ENCODE peak calls at places on chromosomes 13 and 19, in eight cellular contexts. One of them, this sample, is unnamed.

GRCh38 chr13:48161530-48162179 is 66.8 kb upstream of the MED4 start:
- DNase-seq in H54: no peak
- DNase-seq in right lobe of liver: peak
- DNase-seq in transverse colon: peak
- DNase-seq in gastrocnemius medialis: peak
- DNase-seq in IMR-90: no peak
- DNase-seq in lower leg skin: peak
- DNase-seq in ovary: no peak
- DNase-seq in this sample: peak

GRCh38 chr13:101706651-101707050 is 254.2 kb downstream of the ITGBL1 start:
- DNase-seq in H54: peak
- DNase-seq in right lobe of liver: peak
- DNase-seq in transverse colon: peak
- DNase-seq in gastrocnemius medialis: peak
- DNase-seq in IMR-90: peak
- DNase-seq in lower leg skin: peak
- DNase-seq in ovary: no peak
- DNase-seq in this sample: no peak

GRCh38 chr13:26695360-26695705 is 65.3 kb downstream of the GPR12 start:
- DNase-seq in H54: no peak
- DNase-seq in right lobe of liver: no peak
- DNase-seq in transverse colon: no peak
- DNase-seq in gastrocnemius medialis: no peak
- DNase-seq in IMR-90: no peak
- DNase-seq in lower leg skin: no peak
- DNase-seq in ovary: no peak
- DNase-seq in this sample: no peak

GRCh38 chr13:87331178-87331577 is 340.0 kb upstream of the SLITRK5 start:
- DNase-seq in H54: no peak
- DNase-seq in right lobe of liver: peak
- DNase-seq in transverse colon: no peak
- DNase-seq in gastrocnemius medialis: no peak
- DNase-seq in IMR-90: no peak
- DNase-seq in lower leg skin: peak
- DNase-seq in ovary: no peak
- DNase-seq in this sample: no peak

GRCh38 chr19:1407662-1408299 is 395 bp downstream of the DAZAP1 start:
- DNase-seq in H54: no peak
- DNase-seq in right lobe of liver: peak
- DNase-seq in transverse colon: peak
- DNase-seq in gastrocnemius medialis: no peak
- DNase-seq in IMR-90: no peak
- DNase-seq in lower leg skin: no peak
- DNase-seq in ovary: peak
- DNase-seq in this sample: peak

GRCh38 chr13:27797228-27797624 is 4.9 kb downstream of the GSX1 start:
- DNase-seq in H54: no peak
- DNase-seq in right lobe of liver: no peak
- DNase-seq in transverse colon: no peak
- DNase-seq in gastrocnemius medialis: no peak
- DNase-seq in IMR-90: peak
- DNase-seq in lower leg skin: no peak
- DNase-seq in ovary: no peak
- DNase-seq in this sample: no peak

GRCh38 chr13:40181203-40181845 is 485.1 kb downstream of the FOXO1 start:
- DNase-seq in H54: no peak
- DNase-seq in right lobe of liver: no peak
- DNase-seq in transverse colon: no peak
- DNase-seq in gastrocnemius medialis: no peak
- DNase-seq in IMR-90: peak
- DNase-seq in lower leg skin: no peak
- DNase-seq in ovary: no peak
- DNase-seq in this sample: peak

GRCh38 chr19:1452802-1453524 is 3.0 kb downstream of the APC2 start:
- DNase-seq in H54: peak
- DNase-seq in right lobe of liver: peak
- DNase-seq in transverse colon: no peak
- DNase-seq in gastrocnemius medialis: no peak
- DNase-seq in IMR-90: no peak
- DNase-seq in lower leg skin: no peak
- DNase-seq in ovary: no peak
- DNase-seq in this sample: no peak

DNA sequence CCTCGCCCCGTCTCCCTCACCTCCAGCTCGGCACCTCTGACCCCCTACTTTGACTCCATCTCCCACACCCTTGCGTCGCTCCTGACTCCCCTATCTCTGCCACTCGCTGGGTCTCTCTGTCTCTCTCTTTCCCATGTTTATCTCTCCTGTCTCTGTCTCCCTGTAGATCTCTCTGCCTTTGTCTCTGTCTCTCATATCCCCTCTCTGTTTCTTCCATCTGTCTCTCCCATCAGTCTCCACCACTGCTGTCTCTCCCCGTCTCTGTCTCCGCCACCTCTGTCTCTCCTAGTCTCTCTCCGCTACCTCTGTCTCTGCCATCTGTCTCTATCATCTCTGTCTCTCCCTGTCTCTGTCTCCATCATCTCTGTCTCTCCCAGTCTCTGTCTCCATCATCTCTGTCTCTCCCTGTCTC is 12.4 kb upstream of the BBC3 start:
- DNase-seq in H54: no peak
- DNase-seq in right lobe of liver: no peak
- DNase-seq in transverse colon: no peak
- DNase-seq in gastrocnemius medialis: no peak
- DNase-seq in IMR-90: no peak
- DNase-seq in lower leg skin: no peak
- DNase-seq in ovary: no peak
- DNase-seq in this sample: no peak
- TF ChIP-seq POLR2A in H54: no peak
- TF ChIP-seq POLR2A in right lobe of liver: no peak
- TF ChIP-seq POLR2A in transverse colon: no peak
- TF ChIP-seq POLR2A in gastrocnemius medialis: no peak
- TF ChIP-seq POLR2A in IMR-90: no peak
- TF ChIP-seq POLR2A in lower leg skin: no peak
- TF ChIP-seq POLR2A in ovary: no peak
- TF ChIP-seq POLR2A in this sample: no peak

GRCh38 chr19:17263712-17264640 is 569 bp downstream of the USHBP1 start:
- DNase-seq in H54: no peak
- DNase-seq in right lobe of liver: no peak
- DNase-seq in transverse colon: no peak
- DNase-seq in gastrocnemius medialis: no peak
- DNase-seq in IMR-90: no peak
- DNase-seq in lower leg skin: no peak
- DNase-seq in ovary: no peak
- DNase-seq in this sample: no peak

GRCh38 chr19:17259934-17260333 is 4.6 kb downstream of the USHBP1 start:
- DNase-seq in H54: no peak
- DNase-seq in right lobe of liver: no peak
- DNase-seq in transverse colon: no peak
- DNase-seq in gastrocnemius medialis: no peak
- DNase-seq in IMR-90: no peak
- DNase-seq in lower leg skin: no peak
- DNase-seq in ovary: no peak
- DNase-seq in this sample: no peak

GRCh38 chr19:17262557-17262956 is 2.0 kb downstream of the USHBP1 start:
- DNase-seq in H54: no peak
- DNase-seq in right lobe of liver: no peak
- DNase-seq in transverse colon: no peak
- DNase-seq in gastrocnemius medialis: no peak
- DNase-seq in IMR-90: no peak
- DNase-seq in lower leg skin: no peak
- DNase-seq in ovary: no peak
- DNase-seq in this sample: no peak

GRCh38 chr19:17259118-17259780 is 5.3 kb downstream of the USHBP1 start:
- DNase-seq in H54: no peak
- DNase-seq in right lobe of liver: no peak
- DNase-seq in transverse colon: no peak
- DNase-seq in gastrocnemius medialis: no peak
- DNase-seq in IMR-90: no peak
- DNase-seq in lower leg skin: no peak
- DNase-seq in ovary: no peak
- DNase-seq in this sample: no peak

DNA sequence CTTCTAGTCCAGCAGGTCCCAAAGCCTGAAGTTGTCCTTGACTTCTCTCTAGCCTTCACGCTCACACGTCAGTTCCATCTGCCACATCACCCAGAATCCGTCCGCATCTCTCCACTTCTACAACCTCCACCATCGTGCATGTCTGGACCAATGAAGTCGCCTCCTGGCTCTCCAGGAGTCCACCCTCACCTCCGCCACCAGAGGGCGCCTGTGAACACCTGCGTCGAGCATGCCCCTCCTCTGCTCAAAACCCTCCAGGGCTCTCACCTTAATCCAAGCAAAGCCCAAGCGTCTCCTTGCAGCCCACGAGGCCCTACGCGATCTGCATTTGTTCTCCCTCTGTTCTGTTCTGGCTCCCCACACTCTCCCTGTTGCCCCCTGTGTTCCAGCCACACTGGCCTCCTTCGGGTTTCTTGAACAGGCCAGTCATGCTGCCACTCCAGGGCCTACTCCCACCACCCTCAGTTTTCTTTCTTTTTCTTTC is 3.7 kb downstream of the USHBP1 start:
- DNase-seq in H54: peak
- DNase-seq in right lobe of liver: peak
- DNase-seq in transverse colon: peak
- DNase-seq in gastrocnemius medialis: peak
- DNase-seq in IMR-90: peak
- DNase-seq in lower leg skin: peak
- DNase-seq in ovary: peak
- DNase-seq in this sample: peak
- TF ChIP-seq POLR2A in H54: no peak
- TF ChIP-seq POLR2A in right lobe of liver: no peak
- TF ChIP-seq POLR2A in transverse colon: no peak
- TF ChIP-seq POLR2A in gastrocnemius medialis: no peak
- TF ChIP-seq POLR2A in IMR-90: no peak
- TF ChIP-seq POLR2A in lower leg skin: no peak
- TF ChIP-seq POLR2A in ovary: no peak
- TF ChIP-seq POLR2A in this sample: no peak

GRCh38 chr19:55278391-55279135 is 1.3 kb downstream of the HSPBP1 start:
- DNase-seq in H54: no peak
- DNase-seq in right lobe of liver: no peak
- DNase-seq in transverse colon: no peak
- DNase-seq in gastrocnemius medialis: no peak
- DNase-seq in IMR-90: no peak
- DNase-seq in lower leg skin: no peak
- DNase-seq in ovary: no peak
- DNase-seq in this sample: no peak

GRCh38 chr19:55277494-55277893 is 2.4 kb downstream of the HSPBP1 start:
- DNase-seq in H54: no peak
- DNase-seq in right lobe of liver: no peak
- DNase-seq in transverse colon: no peak
- DNase-seq in gastrocnemius medialis: no peak
- DNase-seq in IMR-90: no peak
- DNase-seq in lower leg skin: no peak
- DNase-seq in ovary: no peak
- DNase-seq in this sample: no peak

GRCh38 chr19:55279376-55279772 is 536 bp downstream of the HSPBP1 start:
- DNase-seq in H54: no peak
- DNase-seq in right lobe of liver: no peak
- DNase-seq in transverse colon: no peak
- DNase-seq in gastrocnemius medialis: no peak
- DNase-seq in IMR-90: no peak
- DNase-seq in lower leg skin: no peak
- DNase-seq in ovary: no peak
- DNase-seq in this sample: no peak

GRCh38 chr19:55276720-55277430 is 3.0 kb downstream of the HSPBP1 start:
- DNase-seq in H54: no peak
- DNase-seq in right lobe of liver: no peak
- DNase-seq in transverse colon: no peak
- DNase-seq in gastrocnemius medialis: no peak
- DNase-seq in IMR-90: no peak
- DNase-seq in lower leg skin: no peak
- DNase-seq in ovary: no peak
- DNase-seq in this sample: no peak

DNA sequence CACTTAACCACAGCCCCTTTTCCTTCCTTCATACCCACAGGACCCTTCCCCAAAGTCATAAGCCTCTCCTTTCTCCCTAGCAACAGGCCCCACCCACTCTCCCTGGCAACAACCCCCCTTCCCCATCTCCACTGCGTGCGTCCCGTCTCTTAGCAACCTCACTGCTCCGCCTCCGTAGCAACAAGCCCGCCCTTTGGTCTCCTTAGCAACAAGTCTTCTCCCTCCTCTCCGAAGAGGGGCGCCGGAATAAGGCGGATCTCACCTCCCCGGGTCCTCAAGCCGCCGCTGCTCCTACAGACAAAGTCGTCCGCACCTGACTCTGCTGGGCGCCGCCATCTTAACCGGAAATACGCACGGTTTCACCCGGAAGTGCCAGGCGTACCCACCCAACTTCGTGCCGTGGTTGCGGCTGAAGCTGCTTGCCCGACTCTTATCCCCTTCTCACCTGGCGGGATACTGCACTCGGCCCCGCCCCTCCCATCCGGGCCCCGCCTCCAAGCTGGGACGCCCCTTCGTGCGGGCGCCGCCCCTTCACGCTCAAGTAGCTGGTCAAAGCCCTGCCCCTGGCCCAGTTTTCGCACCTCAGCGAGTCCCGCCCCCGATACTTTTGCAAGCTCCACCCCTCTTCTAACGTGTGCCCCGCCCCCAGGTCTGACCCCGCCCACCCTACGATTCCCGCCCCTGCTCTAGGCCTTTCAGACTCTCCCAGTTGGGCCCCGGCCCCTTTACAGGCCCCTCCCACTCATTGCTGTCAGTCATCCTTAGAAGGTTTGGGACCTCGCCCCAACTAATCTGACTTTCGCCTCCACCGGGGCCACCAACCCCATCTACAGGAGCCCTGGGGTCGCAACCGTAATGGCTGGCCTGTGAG is at the start of gene HSPBP1:
- DNase-seq in H54: peak
- DNase-seq in right lobe of liver: peak
- DNase-seq in transverse colon: peak
- DNase-seq in gastrocnemius medialis: peak
- DNase-seq in IMR-90: peak
- DNase-seq in lower leg skin: peak
- DNase-seq in ovary: peak
- DNase-seq in this sample: peak
- TF ChIP-seq POLR2A in H54: peak
- TF ChIP-seq POLR2A in right lobe of liver: peak
- TF ChIP-seq POLR2A in transverse colon: peak
- TF ChIP-seq POLR2A in gastrocnemius medialis: no peak
- TF ChIP-seq POLR2A in IMR-90: peak
- TF ChIP-seq POLR2A in lower leg skin: no peak
- TF ChIP-seq POLR2A in ovary: peak
- TF ChIP-seq POLR2A in this sample: peak

DNA sequence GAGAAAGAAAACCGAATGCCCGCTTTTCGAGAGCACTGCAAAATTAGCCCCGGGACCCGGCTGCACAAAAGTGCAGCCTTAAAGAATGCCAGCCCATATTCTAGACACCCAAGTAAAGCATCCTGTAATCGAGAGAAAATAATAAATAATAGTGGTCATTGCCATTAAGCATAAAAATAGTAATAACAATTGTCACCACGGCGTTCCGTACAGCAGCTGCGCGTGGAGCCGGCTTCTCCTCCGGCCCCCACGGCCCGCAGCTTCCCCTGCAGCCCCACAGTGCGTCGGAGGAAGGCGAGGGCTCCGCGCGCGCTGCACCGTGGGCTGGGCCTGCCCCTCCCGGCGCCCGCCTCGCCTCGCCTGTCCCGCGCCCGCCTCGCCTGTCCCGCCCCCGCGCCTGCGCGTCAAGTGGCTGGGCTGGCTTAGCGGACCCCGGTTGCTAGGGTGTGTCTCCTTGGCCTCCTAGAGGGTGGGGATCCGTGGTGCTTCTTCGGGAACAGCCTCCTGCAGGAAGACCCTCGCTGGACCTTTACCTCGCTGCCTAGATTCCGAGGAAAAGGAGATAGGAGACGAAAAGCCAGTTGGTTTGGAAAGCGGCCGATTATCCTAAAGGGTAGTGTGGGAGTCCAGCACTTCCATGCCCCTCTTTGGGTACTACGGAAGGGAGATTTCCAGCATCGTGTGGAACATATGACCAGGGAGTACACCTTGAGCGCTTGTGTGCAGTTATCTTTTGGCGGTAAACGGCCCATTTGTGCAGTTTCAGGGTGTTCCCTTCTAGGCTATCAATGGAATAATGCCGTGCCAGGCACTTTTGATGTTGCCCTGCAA is at the start of gene LRRC63:
- DNase-seq in H54: peak
- DNase-seq in right lobe of liver: peak
- DNase-seq in transverse colon: peak
- DNase-seq in gastrocnemius medialis: peak
- DNase-seq in IMR-90: no peak
- DNase-seq in lower leg skin: peak
- DNase-seq in ovary: peak
- DNase-seq in this sample: peak
- TF ChIP-seq POLR2A in H54: no peak
- TF ChIP-seq POLR2A in right lobe of liver: peak
- TF ChIP-seq POLR2A in transverse colon: no peak
- TF ChIP-seq POLR2A in gastrocnemius medialis: no peak
- TF ChIP-seq POLR2A in IMR-90: no peak
- TF ChIP-seq POLR2A in lower leg skin: no peak
- TF ChIP-seq POLR2A in ovary: no peak
- TF ChIP-seq POLR2A in this sample: peak